ENCODE peak calls at places on chromosomes 2 and 18, in ten cellular contexts. F, C, V, L, N, D, B, E, X and Z are unnamed samples.

GRCh38 chr2:39609917-39610316 is 55.8 kb upstream of the TMEM178A start:
- DNase-seq in F (no peak), C (no peak), V (no peak), L (no peak), N (no peak), D (no peak), B (no peak), E (no peak), X (no peak), Z (no peak)

GRCh38 chr2:238912916-238913875 is 65.3 kb downstream of the TWIST2 start:
- DNase-seq in F (no peak), C (no peak), V (no peak), L (no peak), N (no peak), D (peak; percentile 55), B (no peak), E (no peak), X (no peak), Z (no peak)

GRCh38 chr18:74382481-74382880 is 66.8 kb downstream of the C18orf63 start:
- DNase-seq in F (no peak), C (no peak), V (no peak), L (no peak), N (no peak), D (peak; percentile 45), B (no peak), E (no peak), X (no peak), Z (no peak)

GRCh38 chr2:85133751-85134254 is 611 bp downstream of the TCF7L1 start:
- DNase-seq in F (peak; percentile 17), C (no peak), V (peak; percentile 71), L (no peak), N (peak; percentile 4), D (no peak), B (peak; percentile 46), E (no peak), X (no peak), Z (no peak)

GRCh38 chr2:10835052-10835970 is 22.7 kb upstream of the PDIA6 start:
- DNase-seq in F (peak; percentile 31), C (peak; percentile 57), V (peak; percentile 80), L (no peak), N (peak; percentile 65), D (peak; percentile 92), B (peak; percentile 31), E (peak; percentile 53), X (peak; percentile 78), Z (peak; percentile 23)

GRCh38 chr18:73564073-73564472 is 583.6 kb downstream of the FBXO15 start:
- DNase-seq in F (no peak), C (no peak), V (no peak), L (peak; percentile 44), N (no peak), D (no peak), B (peak; percentile 90), E (no peak), X (no peak), Z (no peak)

GRCh38 chr2:20165677-20166509 is 59.0 kb downstream of the SDC1 start:
- DNase-seq in F (no peak), C (no peak), V (peak; percentile 26), L (no peak), N (no peak), D (no peak), B (no peak), E (no peak), X (no peak), Z (no peak)

GRCh38 chr2:31401580-31401979 is 13.0 kb downstream of the XDH start:
- DNase-seq in F (no peak), C (no peak), V (no peak), L (no peak), N (no peak), D (no peak), B (peak; percentile 96), E (no peak), X (no peak), Z (no peak)

GRCh38 chr18:22020127-22020866 is 149.1 kb upstream of the GATA6 start:
- DNase-seq in F (no peak), C (no peak), V (no peak), L (no peak), N (no peak), D (no peak), B (no peak), E (no peak), X (no peak), Z (no peak)

GRCh38 chr2:41869542-41870256 is 178.1 kb upstream of the PKDCC start:
- DNase-seq in F (peak; percentile 42), C (peak; percentile 49), V (peak; percentile 91), L (peak; percentile 13), N (peak; percentile 57), D (peak; percentile 89), B (peak; percentile 55), E (peak; percentile 59), X (peak; percentile 69), Z (no peak)

GRCh38 chr2:15142069-15142689 is 419.0 kb downstream of the NBAS start:
- DNase-seq in F (no peak), C (peak; percentile 88), V (no peak), L (peak; percentile 81), N (peak; percentile 39), D (peak; percentile 89), B (peak; percentile 8), E (peak; percentile 45), X (peak; percentile 97), Z (no peak)

GRCh38 chr2:41941831-41942230 is 106.0 kb upstream of the PKDCC start:
- DNase-seq in F (no peak), C (no peak), V (no peak), L (no peak), N (no peak), D (no peak), B (no peak), E (no peak), X (no peak), Z (no peak)

GRCh38 chr2:105252271-105252670 is 10.7 kb downstream of the GPR45 start:
- DNase-seq in F (no peak), C (no peak), V (no peak), L (no peak), N (no peak), D (no peak), B (no peak), E (no peak), X (no peak), Z (no peak)

GRCh38 chr2:229489016-229489415 is 217.9 kb upstream of the PID1 start:
- DNase-seq in F (no peak), C (no peak), V (no peak), L (no peak), N (no peak), D (no peak), B (peak; percentile 13), E (no peak), X (no peak), Z (no peak)

GRCh38 chr2:157281316-157281715 is 23.8 kb downstream of the GALNT5 start:
- DNase-seq in F (no peak), C (no peak), V (no peak), L (no peak), N (no peak), D (no peak), B (no peak), E (no peak), X (no peak), Z (no peak)

GRCh38 chr2:163604941-163605555 is 130.8 kb downstream of the FIGN start:
- DNase-seq in F (no peak), C (no peak), V (no peak), L (peak; percentile 41), N (no peak), D (no peak), B (peak; percentile 79), E (no peak), X (no peak), Z (no peak)

GRCh38 chr18:74353169-74353775 is 37.6 kb downstream of the C18orf63 start:
- DNase-seq in F (peak; percentile 61), C (peak; percentile 63), V (peak; percentile 74), L (peak; percentile 60), N (peak; percentile 34), D (peak; percentile 78), B (peak; percentile 74), E (peak; percentile 36), X (peak; percentile 65), Z (peak; percentile 49)

GRCh38 chr2:16625201-16625729 is 40.4 kb downstream of the CYRIA start:
- DNase-seq in F (no peak), C (no peak), V (no peak), L (peak; percentile 39), N (no peak), D (no peak), B (no peak), E (no peak), X (peak; percentile 55), Z (peak; percentile 88)

GRCh38 chr2:25521665-25522387 is 151.6 kb downstream of the DTNB start:
- DNase-seq in F (peak; percentile 83), C (peak; percentile 87), V (no peak), L (peak; percentile 38), N (no peak), D (no peak), B (peak; percentile 81), E (peak; percentile 2), X (peak; percentile 91), Z (peak; percentile 80)

GRCh38 chr18:35998967-35999366 is 26.5 kb downstream of the RMP24 start:
- DNase-seq in F (no peak), C (no peak), V (no peak), L (no peak), N (no peak), D (no peak), B (no peak), E (no peak), X (peak; percentile 41), Z (peak; percentile 2)

GRCh38 chr2:238157506-238158017 is 1.2 kb upstream of the ERFE start:
- DNase-seq in F (no peak), C (peak; percentile 36), V (no peak), L (peak; percentile 78), N (no peak), D (no peak), B (no peak), E (no peak), X (no peak), Z (no peak)

GRCh38 chr2:69715964-69716363 is 26.0 kb upstream of the ANXA4 start:
- DNase-seq in F (no peak), C (no peak), V (no peak), L (no peak), N (no peak), D (no peak), B (peak; percentile 61), E (no peak), X (no peak), Z (no peak)

GRCh38 chr2:39141346-39142011 is 20.6 kb upstream of the SOS1 start:
- DNase-seq in F (peak; percentile 79), C (no peak), V (no peak), L (no peak), N (no peak), D (no peak), B (no peak), E (no peak), X (peak; percentile 91), Z (no peak)

GRCh38 chr2:11343626-11344341 is 652 bp downstream of the ROCK2 start:
- DNase-seq in F (peak; percentile 71), C (peak; percentile 62), V (peak; percentile 74), L (peak; percentile 16), N (peak; percentile 20), D (peak; percentile 74), B (peak; percentile 20), E (no peak), X (peak; percentile 68), Z (no peak)

GRCh38 chr2:28405537-28405936 is 12.9 kb downstream of the FOSL2 start:
- DNase-seq in F (no peak), C (no peak), V (no peak), L (no peak), N (no peak), D (no peak), B (no peak), E (no peak), X (no peak), Z (no peak)

GRCh38 chr2:159946326-159946992 is 116.0 kb downstream of the PLA2R1 start:
- DNase-seq in F (peak; percentile 81), C (peak; percentile 73), V (no peak), L (peak; percentile 21), N (no peak), D (no peak), B (peak; percentile 21), E (no peak), X (no peak), Z (no peak)

GRCh38 chr2:166494140-166494544 is at the start of gene SCN7A:
- DNase-seq in F (no peak), C (no peak), V (peak; percentile 87), L (peak; percentile 56), N (no peak), D (no peak), B (peak; percentile 81), E (no peak), X (no peak), Z (no peak)

GRCh38 chr2:35298493-35298892 is 1057.1 kb upstream of the CRIM1 start:
- DNase-seq in F (no peak), C (no peak), V (no peak), L (no peak), N (no peak), D (no peak), B (no peak), E (no peak), X (no peak), Z (no peak)